ENCODE peak calls at places on chromosomes 3 and 15, in four cellular contexts. O is CD4-positive, CD25-positive, alpha-beta regulatory T cell; I is cardiac muscle cell; B is Karpas-422. A is an unnamed sample.
A peak's percentile ranks its signal among the peaks of the same experiment; 100 is the strongest.

GRCh38 chr15:29457729-29458128 is 188.1 kb upstream of the NSMCE3 start:
- DNase-seq in O (no peak), I (peak; percentile 6), B (no peak), A (no peak)

GRCh38 chr3:30618508-30618907 is 12.1 kb downstream of the TGFBR2 start:
- DNase-seq in O (no peak), I (no peak), B (no peak), A (no peak)

GRCh38 chr3:112167758-112168157 is 34.7 kb upstream of the GCSAM start:
- DNase-seq in O (no peak), I (no peak), B (peak; percentile 70), A (no peak)

GRCh38 chr3:143585720-143586456 is 262.4 kb downstream of the SLC9A9 start:
- DNase-seq in O (no peak), I (no peak), B (no peak), A (no peak)

GRCh38 chr15:39925112-39925830 is 5.2 kb upstream of the GPR176 start:
- DNase-seq in O (no peak), I (no peak), B (peak; percentile 34), A (no peak)

GRCh38 chr3:107845355-107846281 is 245.2 kb downstream of the CD47 start:
- DNase-seq in O (no peak), I (peak; percentile 13), B (no peak), A (no peak)

GRCh38 chr15:88382482-88382983 is 84.7 kb downstream of the MRPL46 start:
- DNase-seq in O (no peak), I (no peak), B (no peak), A (no peak)

GRCh38 chr3:73314182-73314951 is 252.9 kb downstream of the EBLN2 start:
- DNase-seq in O (no peak), I (no peak), B (peak; percentile 24), A (no peak)

GRCh38 chr3:41267975-41268640 is 68.8 kb downstream of the CTNNB1 start:
- DNase-seq in O (no peak), I (peak; percentile 89), B (no peak), A (no peak)

GRCh38 chr15:53193149-53193548 is 403.0 kb upstream of the ONECUT1 start:
- DNase-seq in O (no peak), I (peak; percentile 6), B (peak; percentile 49), A (no peak)

GRCh38 chr15:69403611-69404010 is 10.5 kb upstream of the KIF23 start:
- DNase-seq in O (no peak), I (peak; percentile 86), B (no peak), A (no peak)

GRCh38 chr3:78204977-78205376 is 1165.1 kb downstream of the ROBO2 start:
- DNase-seq in O (no peak), I (peak; percentile 66), B (no peak), A (peak; percentile 11)

DNA sequence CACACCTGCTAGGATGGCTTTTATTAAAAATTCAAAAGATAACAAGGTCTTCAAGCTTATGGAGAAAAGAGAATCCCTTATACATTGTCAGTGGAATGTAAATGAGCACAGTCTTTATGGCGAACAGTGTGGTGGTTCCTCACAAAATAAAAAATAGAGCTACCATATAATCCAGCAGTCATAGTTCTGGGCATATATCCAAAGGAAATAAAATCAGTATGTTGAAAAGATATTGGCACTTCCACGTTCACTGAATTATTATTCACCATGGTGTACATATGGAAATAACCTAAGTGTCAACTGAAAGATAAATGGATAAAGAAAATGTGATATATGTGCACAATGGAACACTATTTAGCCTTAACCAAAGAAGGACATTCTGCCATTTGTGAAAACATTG is 1161.2 kb downstream of the ROBO2 start:
- DNase-seq in O (no peak), I (no peak), B (no peak), A (no peak)
- H3K27ac ChIP-seq in O (no peak overlapping the region), I (no peak overlapping the region), B (no peak overlapping the region), A (no peak overlapping the region)

GRCh38 chr15:31212286-31212685 is 110.8 kb upstream of the TRPM1 start:
- DNase-seq in O (no peak), I (peak; percentile 45), B (no peak), A (no peak)
- H3K27ac ChIP-seq in O (no peak overlapping the region), I (no peak overlapping the region), B (no peak overlapping the region), A (no peak overlapping the region)

GRCh38 chr15:57505056-57505713 is 86.5 kb upstream of the MYZAP start:
- DNase-seq in O (no peak), I (no peak), B (no peak), A (no peak)
- H3K27ac ChIP-seq in O (no peak overlapping the region), I (peak overlapping the region; percentile 95), B (no peak overlapping the region), A (no peak overlapping the region)

GRCh38 chr3:52211268-52211891 is 13.4 kb downstream of the ALAS1 start:
- DNase-seq in O (no peak), I (no peak), B (no peak), A (no peak)

GRCh38 chr3:52210037-52210436 is 12.1 kb downstream of the ALAS1 start:
- DNase-seq in O (no peak), I (no peak), B (no peak), A (no peak)

GRCh38 chr3:52205727-52206372 is 7.9 kb downstream of the ALAS1 start:
- DNase-seq in O (no peak), I (no peak), B (no peak), A (no peak)

GRCh38 chr3:52210550-52211046 is 12.6 kb downstream of the ALAS1 start:
- DNase-seq in O (no peak), I (peak; percentile 91), B (no peak), A (no peak)

GRCh38 chr3:52208556-52208955 is 10.6 kb downstream of the ALAS1 start:
- DNase-seq in O (no peak), I (no peak), B (no peak), A (no peak)
- H3K27ac ChIP-seq in O (no peak overlapping the region), I (no peak overlapping the region), B (no peak overlapping the region), A (no peak overlapping the region)

DNA sequence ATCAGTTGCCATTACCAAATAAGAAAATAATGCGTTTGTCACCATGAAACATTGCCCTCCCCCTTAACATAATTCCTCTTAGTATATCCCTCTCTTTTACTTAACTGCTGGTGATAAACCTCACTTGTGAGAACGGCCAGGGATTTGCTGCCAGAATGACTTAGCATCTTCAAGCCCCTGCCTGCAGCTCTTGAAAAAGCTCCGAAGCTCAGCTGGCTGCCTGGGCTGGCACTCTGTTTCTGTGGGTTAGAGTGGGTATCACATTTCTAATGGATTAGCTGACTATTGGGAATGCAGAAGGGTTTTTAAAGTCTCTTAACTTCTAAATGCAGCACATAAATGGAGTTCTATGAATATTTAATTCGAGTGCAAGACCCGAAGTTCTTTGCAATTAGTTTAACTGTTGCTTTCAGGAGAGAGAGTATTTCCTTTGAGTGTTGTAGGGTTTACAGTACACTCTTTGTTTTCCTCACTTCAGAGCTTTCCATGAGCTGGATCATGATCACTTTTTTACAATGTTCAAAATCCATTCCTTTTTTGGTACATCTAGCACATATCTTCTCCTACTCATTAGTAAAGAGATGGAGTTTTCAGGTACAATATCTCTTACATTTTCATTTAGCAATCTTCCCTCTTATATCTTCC is 124.7 kb upstream of the RBMS3 start:
- DNase-seq in O (no peak), I (no peak), B (no peak), A (peak; percentile 86)
- H3K27ac ChIP-seq in O (no peak overlapping the region), I (no peak overlapping the region), B (no peak overlapping the region), A (no peak overlapping the region)

GRCh38 chr3:190301591-190301990 is 20.7 kb downstream of the CLDN1 start:
- DNase-seq in O (no peak), I (no peak), B (no peak), A (no peak)

GRCh38 chr3:190302209-190302885 is 19.9 kb downstream of the CLDN1 start:
- DNase-seq in O (no peak), I (no peak), B (no peak), A (no peak)

GRCh38 chr3:190306026-190306425 is 16.2 kb downstream of the CLDN1 start:
- DNase-seq in O (no peak), I (no peak), B (no peak), A (no peak)

GRCh38 chr3:190305406-190305805 is 16.8 kb downstream of the CLDN1 start:
- DNase-seq in O (no peak), I (no peak), B (no peak), A (no peak)

GRCh38 chr3:190303887-190304286 is 18.4 kb downstream of the CLDN1 start:
- DNase-seq in O (no peak), I (no peak), B (no peak), A (no peak)
- H3K27ac ChIP-seq in O (no peak overlapping the region), I (no peak overlapping the region), B (no peak overlapping the region), A (no peak overlapping the region)

GRCh38 chr15:62749445-62749844 is 293.1 kb upstream of the TPM1 start:
- DNase-seq in O (no peak), I (no peak), B (no peak), A (no peak)
- H3K27ac ChIP-seq in O (no peak overlapping the region), I (no peak overlapping the region), B (no peak overlapping the region), A (no peak overlapping the region)

DNA sequence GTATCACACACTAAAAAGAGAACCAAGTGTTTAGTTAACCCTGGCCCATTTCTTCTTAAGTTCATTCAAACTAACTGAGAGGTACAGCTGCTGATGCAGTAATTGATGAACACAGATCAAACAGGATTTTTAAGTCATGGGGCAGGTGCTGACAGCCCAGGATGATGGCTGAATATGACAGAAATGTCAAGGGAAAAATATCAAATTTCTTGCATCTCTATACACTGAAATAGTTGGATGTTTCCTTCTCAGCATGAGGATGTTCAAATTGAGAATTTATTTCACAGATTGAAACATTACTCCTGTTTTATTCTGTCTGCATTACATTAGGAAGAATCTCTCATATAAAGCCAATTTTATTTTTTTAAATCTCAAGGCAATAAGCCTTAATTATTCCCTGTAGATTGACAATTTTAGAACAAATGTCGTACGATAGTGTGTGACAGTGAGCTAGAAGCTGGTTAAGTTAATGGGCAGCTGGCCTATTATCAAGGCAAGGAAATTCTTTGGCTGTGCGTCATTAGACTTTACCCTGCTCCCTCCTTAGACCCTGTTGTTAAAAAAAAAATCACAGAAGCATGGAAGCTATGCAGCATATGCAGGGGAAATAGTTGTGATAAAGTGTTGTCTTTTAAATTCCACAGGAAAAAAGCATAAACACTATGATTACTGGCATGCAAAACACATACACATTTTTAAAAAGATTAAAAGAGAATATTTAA is 183.8 kb upstream of the KCNMB2 start:
- DNase-seq in O (no peak), I (peak; percentile 94), B (no peak), A (no peak)
- H3K27ac ChIP-seq in O (no peak overlapping the region), I (no peak overlapping the region), B (no peak overlapping the region), A (no peak overlapping the region)

A was measured in WERI-Rb-1.